ENCODE peak calls at places on chromosome 9, in four cellular contexts. One of them, this sample, is unnamed. For H3K36me3, the result is how much of the 10 kb centered on the place peaks cover.

GRCh38 chr9:89000281-89000875 is 9.1 kb downstream of the S1PR3 start:
- DNase-seq in mammary epithelial cell: no peak
- DNase-seq in hepatocyte: no peak
- DNase-seq in HCT116: no peak
- DNase-seq in this sample: no peak

GRCh38 chr9:752201-752600 is 89.3 kb upstream of the DMRT1 start:
- DNase-seq in mammary epithelial cell: peak
- DNase-seq in hepatocyte: peak
- DNase-seq in HCT116: no peak
- DNase-seq in this sample: no peak

GRCh38 chr9:34927061-34927460 is 31.0 kb upstream of the PHF24 start:
- DNase-seq in mammary epithelial cell: no peak
- DNase-seq in hepatocyte: no peak
- DNase-seq in HCT116: no peak
- DNase-seq in this sample: no peak

GRCh38 chr9:83636813-83637212 is 13.9 kb downstream of the IDNK start:
- DNase-seq in mammary epithelial cell: no peak
- DNase-seq in hepatocyte: no peak
- DNase-seq in HCT116: no peak
- DNase-seq in this sample: no peak

GRCh38 chr9:127214421-127215265 is 49.9 kb upstream of the GARNL3 start:
- DNase-seq in mammary epithelial cell: peak
- DNase-seq in hepatocyte: peak
- DNase-seq in HCT116: peak
- DNase-seq in this sample: peak

GRCh38 chr9:32939576-32939975 is 61.9 kb downstream of the APTX start:
- DNase-seq in mammary epithelial cell: peak
- DNase-seq in hepatocyte: no peak
- DNase-seq in HCT116: no peak
- DNase-seq in this sample: no peak

GRCh38 chr9:89632136-89633135 is 27.6 kb downstream of the GADD45G start:
- DNase-seq in mammary epithelial cell: no peak
- DNase-seq in hepatocyte: peak
- DNase-seq in HCT116: no peak
- DNase-seq in this sample: no peak

GRCh38 chr9:116482740-116483139 is 204.4 kb upstream of the TRIM32 start:
- DNase-seq in mammary epithelial cell: no peak
- DNase-seq in hepatocyte: no peak
- DNase-seq in HCT116: no peak
- DNase-seq in this sample: no peak

GRCh38 chr9:33472171-33472920 is 1.4 kb downstream of the NOL6 start:
- DNase-seq in mammary epithelial cell: no peak
- DNase-seq in hepatocyte: no peak
- DNase-seq in HCT116: no peak
- DNase-seq in this sample: no peak

GRCh38 chr9:89863837-89864236 is 259.0 kb downstream of the GADD45G start:
- DNase-seq in mammary epithelial cell: no peak
- DNase-seq in hepatocyte: no peak
- DNase-seq in HCT116: no peak
- DNase-seq in this sample: no peak

GRCh38 chr9:85940275-85940831 is 593 bp upstream of the NAA35 start:
- DNase-seq in mammary epithelial cell: no peak
- DNase-seq in hepatocyte: no peak
- DNase-seq in HCT116: no peak
- DNase-seq in this sample: no peak

GRCh38 chr9:109901191-109901590 is 121.2 kb downstream of the PALM2AKAP2 start:
- DNase-seq in mammary epithelial cell: no peak
- DNase-seq in hepatocyte: peak
- DNase-seq in HCT116: no peak
- DNase-seq in this sample: no peak

GRCh38 chr9:16870606-16871357 is at the start of gene BNC2:
- DNase-seq in mammary epithelial cell: no peak
- DNase-seq in hepatocyte: peak
- DNase-seq in HCT116: no peak
- DNase-seq in this sample: peak

GRCh38 chr9:29233193-29233592 is 1659.9 kb upstream of the C9orf72 start:
- DNase-seq in mammary epithelial cell: no peak
- DNase-seq in hepatocyte: no peak
- DNase-seq in HCT116: no peak
- DNase-seq in this sample: no peak

GRCh38 chr9:87714819-87715218 is 11.1 kb upstream of the CTSL start:
- DNase-seq in mammary epithelial cell: peak
- DNase-seq in hepatocyte: peak
- DNase-seq in HCT116: no peak
- DNase-seq in this sample: no peak

GRCh38 chr9:37639874-37640273 is 10.9 kb upstream of the FRMPD1 start:
- DNase-seq in mammary epithelial cell: no peak
- DNase-seq in hepatocyte: no peak
- DNase-seq in HCT116: no peak
- DNase-seq in this sample: no peak

DNA sequence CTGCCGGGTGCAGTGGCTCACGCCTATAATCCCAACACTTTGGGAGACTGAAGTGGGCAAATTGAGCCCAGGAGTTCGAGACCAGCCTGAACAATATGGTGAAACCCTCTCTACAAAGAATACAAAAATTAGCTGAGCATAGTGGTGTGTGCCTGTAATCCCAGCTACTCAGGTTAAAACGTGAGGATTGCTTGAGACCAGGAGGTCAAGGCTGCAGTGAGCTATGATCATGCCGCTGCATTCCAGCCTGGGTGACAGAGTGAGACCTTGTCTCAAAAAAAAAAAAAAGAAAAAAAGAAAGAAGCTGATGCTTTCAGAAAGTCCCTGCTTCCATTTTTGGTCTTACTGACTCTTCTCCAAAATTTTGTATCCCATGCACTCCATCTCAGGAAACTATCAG is 31.3 kb downstream of the SNAPC3 start:
- DNase-seq in mammary epithelial cell: no peak
- DNase-seq in hepatocyte: no peak
- DNase-seq in HCT116: no peak
- DNase-seq in this sample: no peak
- H3K36me3 ChIP-seq in mammary epithelial cell: under half
- H3K36me3 ChIP-seq in hepatocyte: under half
- H3K36me3 ChIP-seq in HCT116: under half
- H3K36me3 ChIP-seq in this sample: half or more

DNA sequence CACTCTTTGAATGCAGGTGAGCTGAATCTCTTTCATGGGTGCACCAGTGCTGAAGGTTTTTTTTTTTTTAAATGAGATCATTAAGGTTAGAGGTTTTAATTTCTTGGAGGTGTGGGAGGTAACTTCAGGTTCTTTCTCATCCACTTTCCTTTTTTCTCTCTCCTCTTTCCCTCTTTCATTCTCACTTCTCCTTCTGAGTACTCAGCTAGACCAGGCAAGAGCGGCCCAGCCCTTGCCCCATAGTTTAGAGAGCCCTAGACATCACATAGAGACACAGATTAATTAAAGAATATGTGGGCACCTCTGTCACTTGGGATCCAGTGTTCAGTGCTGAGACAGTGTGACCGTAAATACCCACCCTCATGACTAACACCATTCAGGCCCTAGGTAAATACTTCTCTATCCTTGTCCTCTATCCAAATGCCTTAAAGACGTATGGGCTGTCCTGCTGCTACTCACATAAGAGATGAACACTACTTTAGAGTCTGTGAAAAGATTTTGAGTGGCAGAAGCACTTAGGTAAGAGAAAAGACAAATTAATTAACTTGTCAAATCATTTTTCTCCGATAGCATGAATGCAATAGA is 174.1 kb downstream of the TLE4 start:
- DNase-seq in mammary epithelial cell: no peak
- DNase-seq in hepatocyte: no peak
- DNase-seq in HCT116: no peak
- DNase-seq in this sample: no peak
- H2AFZ ChIP-seq in mammary epithelial cell: no peak
- H2AFZ ChIP-seq in hepatocyte: no peak
- H2AFZ ChIP-seq in HCT116: no peak
- H2AFZ ChIP-seq in this sample: no peak

DNA sequence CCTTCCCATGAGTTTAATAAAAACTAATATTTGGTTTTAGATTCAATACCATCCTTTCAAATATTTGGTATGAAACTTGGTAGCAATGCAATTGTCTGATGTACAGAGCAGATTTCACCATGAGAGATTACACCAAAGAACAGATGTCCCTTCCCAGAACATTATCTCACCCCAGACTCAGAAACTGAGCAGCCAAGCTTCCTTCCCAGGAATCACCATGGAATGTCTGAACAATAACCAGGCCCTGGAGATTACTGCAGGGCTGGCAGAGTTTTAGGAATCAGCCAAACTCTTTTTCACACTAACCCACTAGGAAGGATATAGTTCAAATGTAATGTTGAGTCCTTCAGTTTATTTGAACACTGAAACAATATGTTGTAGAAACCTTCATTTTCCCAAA is 23.9 kb downstream of the CLTA start:
- DNase-seq in mammary epithelial cell: no peak
- DNase-seq in hepatocyte: no peak
- DNase-seq in HCT116: no peak
- DNase-seq in this sample: no peak
- H3K36me3 ChIP-seq in mammary epithelial cell: under half
- H3K36me3 ChIP-seq in hepatocyte: under half
- H3K36me3 ChIP-seq in HCT116: under half
- H3K36me3 ChIP-seq in this sample: under half

DNA sequence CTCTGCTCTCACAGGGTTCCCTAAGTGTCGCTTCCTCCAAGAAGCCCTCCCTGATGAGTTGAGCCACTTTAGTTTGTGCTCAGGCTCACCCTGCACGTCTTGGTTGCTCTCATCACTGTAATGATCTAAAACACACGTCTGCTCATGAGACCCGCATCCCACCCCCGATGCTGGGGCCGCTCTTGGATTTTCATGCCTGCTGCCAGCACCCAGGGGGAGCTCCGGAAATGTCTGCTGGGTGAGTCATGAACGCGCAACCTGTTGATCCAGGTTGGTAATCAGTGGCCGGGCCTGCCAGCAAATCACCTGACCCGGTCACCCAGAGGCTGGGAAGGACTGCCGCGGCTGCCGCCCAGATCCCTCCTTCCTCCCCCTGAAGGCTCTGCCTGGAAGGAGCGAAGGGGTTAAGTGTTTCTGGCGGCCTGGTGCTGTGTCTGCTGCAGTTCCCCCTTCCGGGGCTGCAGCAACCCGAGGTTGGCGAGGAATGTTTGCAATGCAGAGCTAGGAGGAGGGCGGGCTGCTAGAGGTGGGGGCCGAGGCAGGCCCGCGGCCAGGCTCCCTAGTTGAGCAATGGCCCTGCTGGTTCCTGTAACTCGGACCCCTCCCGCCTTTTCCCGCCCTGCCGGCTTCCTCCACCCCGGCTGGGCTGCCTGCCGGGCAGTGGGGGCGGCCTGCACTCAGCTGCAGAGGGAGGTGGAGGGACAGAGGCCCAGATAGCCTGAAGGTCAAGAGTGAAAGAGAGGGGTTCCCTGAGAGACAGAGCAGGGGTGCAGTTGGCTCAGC is 156.1 kb upstream of the IER5L start:
- DNase-seq in mammary epithelial cell: peak
- DNase-seq in hepatocyte: peak
- DNase-seq in HCT116: peak
- DNase-seq in this sample: peak
- H2AFZ ChIP-seq in mammary epithelial cell: peak
- H2AFZ ChIP-seq in hepatocyte: no peak
- H2AFZ ChIP-seq in HCT116: no peak
- H2AFZ ChIP-seq in this sample: peak

DNA sequence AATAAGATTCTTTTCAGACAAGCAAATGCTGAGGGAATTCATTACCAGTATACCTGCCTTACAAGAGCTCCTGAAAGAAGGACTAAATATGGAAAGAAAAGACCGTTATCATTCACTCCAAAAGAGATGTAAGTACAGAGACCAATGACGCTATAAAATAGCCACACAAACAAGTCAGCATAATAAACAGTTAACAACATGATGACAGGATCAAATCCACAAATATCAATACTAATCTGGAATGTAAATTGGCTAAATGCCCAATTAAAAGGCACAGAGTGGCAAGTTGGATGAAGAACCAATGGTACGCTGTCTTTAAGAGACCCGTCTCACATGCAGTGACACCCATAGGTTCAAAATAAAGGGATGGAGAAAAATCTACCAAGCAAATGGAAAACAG is 349.6 kb upstream of the MPDZ start:
- DNase-seq in mammary epithelial cell: no peak
- DNase-seq in hepatocyte: no peak
- DNase-seq in HCT116: no peak
- DNase-seq in this sample: no peak
- H3K36me3 ChIP-seq in mammary epithelial cell: under half
- H3K36me3 ChIP-seq in hepatocyte: under half
- H3K36me3 ChIP-seq in HCT116: under half
- H3K36me3 ChIP-seq in this sample: under half

DNA sequence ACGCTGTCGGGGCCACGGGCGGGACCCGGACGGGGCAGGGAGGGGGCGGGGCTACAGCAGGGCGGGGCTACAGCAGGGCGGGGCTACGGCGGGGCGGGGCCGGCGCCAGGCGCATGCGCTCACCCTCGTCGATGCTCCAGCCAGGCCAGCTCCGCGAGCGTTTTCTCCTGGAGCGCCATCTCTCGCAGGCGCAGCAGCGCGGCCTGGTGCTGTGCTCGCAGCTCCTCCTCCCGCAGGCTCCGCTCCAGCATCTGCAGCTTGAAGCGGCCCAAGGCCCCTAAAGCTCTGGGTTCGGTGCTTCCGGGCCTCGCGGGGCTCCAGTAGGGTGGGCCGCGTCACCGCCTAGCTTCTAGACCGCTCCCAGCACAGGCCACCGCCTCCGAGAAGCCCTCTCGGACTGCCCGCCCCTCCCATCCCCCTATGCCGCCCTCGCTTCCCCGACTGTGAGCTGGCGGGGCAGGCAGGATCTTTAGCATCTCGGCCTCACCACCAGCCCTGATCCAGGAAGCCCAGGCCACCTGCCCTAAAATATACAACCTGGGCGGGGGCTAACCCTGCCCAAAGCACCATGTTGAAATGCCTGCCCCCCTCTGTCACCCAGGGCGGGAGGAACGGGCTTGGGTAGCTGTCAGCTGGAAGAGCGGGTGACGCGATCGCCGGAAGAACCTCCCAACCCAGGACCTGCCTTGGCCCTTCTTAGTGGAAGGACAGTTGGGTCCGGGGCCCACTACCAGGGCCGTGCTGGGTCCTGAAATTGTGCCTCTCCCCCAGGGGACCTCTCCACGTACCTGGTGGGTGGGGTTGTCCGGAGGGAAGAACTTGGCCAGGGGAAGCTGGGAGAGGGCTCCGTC is 21.9 kb upstream of the QSOX2 start:
- DNase-seq in mammary epithelial cell: peak
- DNase-seq in hepatocyte: peak
- DNase-seq in HCT116: peak
- DNase-seq in this sample: peak
- H2AFZ ChIP-seq in mammary epithelial cell: peak
- H2AFZ ChIP-seq in hepatocyte: peak
- H2AFZ ChIP-seq in HCT116: peak
- H2AFZ ChIP-seq in this sample: peak